ENCODE peak calls at places on chromosomes 11 and 22, in ten cellular contexts. One of them, this sample, is unnamed.

GRCh38 chr11:109015283-109015682 is 350.4 kb downstream of the DDX10 start:
- DNase-seq in hepatocyte: no peak
- DNase-seq in heart right ventricle: no peak
- DNase-seq in aorta: no peak
- DNase-seq in psoas muscle: no peak
- DNase-seq in CD4-positive, alpha-beta memory T cell: no peak
- DNase-seq in PC-3: peak
- DNase-seq in thoracic aorta: no peak
- DNase-seq in fibroblast of the aortic adventitia: peak
- DNase-seq in lower leg skin: no peak
- DNase-seq in this sample: peak

GRCh38 chr22:38953577-38954413 is 3.6 kb upstream of the APOBEC3A start:
- DNase-seq in hepatocyte: peak
- DNase-seq in heart right ventricle: no peak
- DNase-seq in aorta: no peak
- DNase-seq in psoas muscle: no peak
- DNase-seq in CD4-positive, alpha-beta memory T cell: peak
- DNase-seq in PC-3: peak
- DNase-seq in thoracic aorta: no peak
- DNase-seq in fibroblast of the aortic adventitia: no peak
- DNase-seq in lower leg skin: no peak
- DNase-seq in this sample: no peak

GRCh38 chr22:22840778-22841177 is 46.8 kb upstream of the IGLL5 start:
- DNase-seq in hepatocyte: no peak
- DNase-seq in heart right ventricle: no peak
- DNase-seq in aorta: no peak
- DNase-seq in psoas muscle: no peak
- DNase-seq in CD4-positive, alpha-beta memory T cell: no peak
- DNase-seq in PC-3: no peak
- DNase-seq in thoracic aorta: no peak
- DNase-seq in fibroblast of the aortic adventitia: no peak
- DNase-seq in lower leg skin: no peak
- DNase-seq in this sample: no peak

GRCh38 chr22:45329536-45329936 is 19.8 kb downstream of the FAM118A start:
- DNase-seq in hepatocyte: no peak
- DNase-seq in heart right ventricle: peak
- DNase-seq in aorta: no peak
- DNase-seq in psoas muscle: peak
- DNase-seq in CD4-positive, alpha-beta memory T cell: no peak
- DNase-seq in PC-3: no peak
- DNase-seq in thoracic aorta: no peak
- DNase-seq in fibroblast of the aortic adventitia: no peak
- DNase-seq in lower leg skin: no peak
- DNase-seq in this sample: no peak

GRCh38 chr11:33567004-33567403 is 133.6 kb downstream of the C11orf91 start:
- DNase-seq in hepatocyte: no peak
- DNase-seq in heart right ventricle: no peak
- DNase-seq in aorta: no peak
- DNase-seq in psoas muscle: no peak
- DNase-seq in CD4-positive, alpha-beta memory T cell: no peak
- DNase-seq in PC-3: no peak
- DNase-seq in thoracic aorta: no peak
- DNase-seq in fibroblast of the aortic adventitia: no peak
- DNase-seq in lower leg skin: no peak
- DNase-seq in this sample: no peak

GRCh38 chr11:131186629-131187075 is 183.8 kb upstream of the NTM start:
- DNase-seq in hepatocyte: no peak
- DNase-seq in heart right ventricle: no peak
- DNase-seq in aorta: no peak
- DNase-seq in psoas muscle: no peak
- DNase-seq in CD4-positive, alpha-beta memory T cell: no peak
- DNase-seq in PC-3: no peak
- DNase-seq in thoracic aorta: no peak
- DNase-seq in fibroblast of the aortic adventitia: no peak
- DNase-seq in lower leg skin: no peak
- DNase-seq in this sample: no peak

GRCh38 chr22:29661355-29661754 is 57.9 kb downstream of the NF2 start:
- DNase-seq in hepatocyte: no peak
- DNase-seq in heart right ventricle: no peak
- DNase-seq in aorta: no peak
- DNase-seq in psoas muscle: no peak
- DNase-seq in CD4-positive, alpha-beta memory T cell: no peak
- DNase-seq in PC-3: no peak
- DNase-seq in thoracic aorta: no peak
- DNase-seq in fibroblast of the aortic adventitia: peak
- DNase-seq in lower leg skin: peak
- DNase-seq in this sample: peak

GRCh38 chr22:49736538-49736937 is 91.1 kb downstream of the BRD1 start:
- DNase-seq in hepatocyte: no peak
- DNase-seq in heart right ventricle: no peak
- DNase-seq in aorta: peak
- DNase-seq in psoas muscle: no peak
- DNase-seq in CD4-positive, alpha-beta memory T cell: no peak
- DNase-seq in PC-3: no peak
- DNase-seq in thoracic aorta: no peak
- DNase-seq in fibroblast of the aortic adventitia: no peak
- DNase-seq in lower leg skin: no peak
- DNase-seq in this sample: no peak

GRCh38 chr22:39526736-39527171 is 5.8 kb downstream of the RPS19BP1 start:
- DNase-seq in hepatocyte: no peak
- DNase-seq in heart right ventricle: no peak
- DNase-seq in aorta: no peak
- DNase-seq in psoas muscle: no peak
- DNase-seq in CD4-positive, alpha-beta memory T cell: no peak
- DNase-seq in PC-3: no peak
- DNase-seq in thoracic aorta: no peak
- DNase-seq in fibroblast of the aortic adventitia: no peak
- DNase-seq in lower leg skin: no peak
- DNase-seq in this sample: no peak

GRCh38 chr11:134288486-134288885 is 12.3 kb downstream of the GLB1L3 start:
- DNase-seq in hepatocyte: no peak
- DNase-seq in heart right ventricle: no peak
- DNase-seq in aorta: no peak
- DNase-seq in psoas muscle: no peak
- DNase-seq in CD4-positive, alpha-beta memory T cell: no peak
- DNase-seq in PC-3: no peak
- DNase-seq in thoracic aorta: no peak
- DNase-seq in fibroblast of the aortic adventitia: no peak
- DNase-seq in lower leg skin: no peak
- DNase-seq in this sample: no peak

GRCh38 chr11:94737171-94737611 is 31.0 kb upstream of the AMOTL1 start:
- DNase-seq in hepatocyte: no peak
- DNase-seq in heart right ventricle: no peak
- DNase-seq in aorta: no peak
- DNase-seq in psoas muscle: no peak
- DNase-seq in CD4-positive, alpha-beta memory T cell: no peak
- DNase-seq in PC-3: peak
- DNase-seq in thoracic aorta: no peak
- DNase-seq in fibroblast of the aortic adventitia: peak
- DNase-seq in lower leg skin: no peak
- DNase-seq in this sample: no peak

GRCh38 chr11:71979094-71979493 is 19.6 kb upstream of the IL18BP start:
- DNase-seq in hepatocyte: no peak
- DNase-seq in heart right ventricle: no peak
- DNase-seq in aorta: no peak
- DNase-seq in psoas muscle: no peak
- DNase-seq in CD4-positive, alpha-beta memory T cell: no peak
- DNase-seq in PC-3: no peak
- DNase-seq in thoracic aorta: no peak
- DNase-seq in fibroblast of the aortic adventitia: no peak
- DNase-seq in lower leg skin: no peak
- DNase-seq in this sample: no peak

GRCh38 chr11:64801591-64802369 is 1.2 kb downstream of the MAP4K2 start:
- DNase-seq in hepatocyte: no peak
- DNase-seq in heart right ventricle: no peak
- DNase-seq in aorta: no peak
- DNase-seq in psoas muscle: no peak
- DNase-seq in CD4-positive, alpha-beta memory T cell: peak
- DNase-seq in PC-3: no peak
- DNase-seq in thoracic aorta: no peak
- DNase-seq in fibroblast of the aortic adventitia: no peak
- DNase-seq in lower leg skin: no peak
- DNase-seq in this sample: no peak

GRCh38 chr11:100929377-100929776 is 200.2 kb downstream of the PGR start:
- DNase-seq in hepatocyte: no peak
- DNase-seq in heart right ventricle: no peak
- DNase-seq in aorta: no peak
- DNase-seq in psoas muscle: no peak
- DNase-seq in CD4-positive, alpha-beta memory T cell: no peak
- DNase-seq in PC-3: peak
- DNase-seq in thoracic aorta: no peak
- DNase-seq in fibroblast of the aortic adventitia: peak
- DNase-seq in lower leg skin: no peak
- DNase-seq in this sample: no peak
- H3K4me3 ChIP-seq in hepatocyte: no peak
- H3K4me3 ChIP-seq in heart right ventricle: no peak
- H3K4me3 ChIP-seq in aorta: no peak
- H3K4me3 ChIP-seq in psoas muscle: no peak
- H3K4me3 ChIP-seq in CD4-positive, alpha-beta memory T cell: no peak
- H3K4me3 ChIP-seq in PC-3: no peak
- H3K4me3 ChIP-seq in thoracic aorta: no peak
- H3K4me3 ChIP-seq in fibroblast of the aortic adventitia: no peak
- H3K4me3 ChIP-seq in lower leg skin: no peak
- H3K4me3 ChIP-seq in this sample: no peak

DNA sequence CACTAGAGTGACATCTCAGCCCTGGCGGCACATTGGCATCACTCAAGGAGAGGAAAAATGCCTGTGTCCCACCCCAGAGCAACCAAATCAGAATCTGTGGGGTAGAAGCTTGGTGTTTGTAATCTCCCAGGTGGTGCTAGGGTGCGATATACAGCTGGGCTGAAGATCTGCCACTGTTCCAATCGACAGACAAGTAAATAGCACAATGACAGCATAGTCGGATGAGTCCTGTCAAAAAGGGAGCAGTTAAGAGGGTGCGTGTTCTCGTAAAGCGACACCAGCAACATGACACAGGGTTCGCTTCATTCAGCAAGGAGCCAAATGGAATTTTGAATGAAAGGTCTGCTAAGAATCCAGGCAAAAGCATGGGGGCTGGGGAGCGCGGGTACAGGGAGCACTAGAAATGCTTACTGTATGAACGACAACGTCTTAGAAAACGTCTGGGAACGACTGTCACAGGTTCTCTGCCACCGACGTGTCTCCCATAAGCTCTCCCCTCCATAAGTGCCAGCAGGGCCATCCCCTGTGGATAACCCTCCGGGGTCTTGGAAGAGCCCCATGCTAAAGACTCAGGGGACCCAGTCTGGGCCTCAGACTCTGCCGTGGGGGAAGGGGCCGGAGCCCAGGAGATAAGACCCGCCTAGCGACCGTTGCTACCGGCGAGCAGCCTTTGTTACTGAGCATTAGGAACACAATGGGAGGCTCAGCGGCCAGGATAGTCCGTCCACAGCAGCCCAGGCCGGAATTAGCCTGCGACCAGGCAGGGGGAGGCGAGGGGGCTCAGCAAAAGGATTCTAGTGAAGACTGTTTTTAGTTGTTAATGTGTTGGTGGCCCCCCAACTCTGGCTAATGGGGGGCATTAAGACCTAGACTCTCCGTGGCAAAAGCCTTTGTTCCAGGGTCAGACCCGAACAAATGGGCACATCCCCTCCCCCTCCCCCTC is 20.8 kb downstream of the ADA2 start:
- DNase-seq in hepatocyte: peak
- DNase-seq in heart right ventricle: peak
- DNase-seq in aorta: no peak
- DNase-seq in psoas muscle: peak
- DNase-seq in CD4-positive, alpha-beta memory T cell: no peak
- DNase-seq in PC-3: no peak
- DNase-seq in thoracic aorta: no peak
- DNase-seq in fibroblast of the aortic adventitia: peak
- DNase-seq in lower leg skin: no peak
- DNase-seq in this sample: no peak
- H3K4me3 ChIP-seq in hepatocyte: peak
- H3K4me3 ChIP-seq in heart right ventricle: peak
- H3K4me3 ChIP-seq in aorta: no peak
- H3K4me3 ChIP-seq in psoas muscle: peak
- H3K4me3 ChIP-seq in CD4-positive, alpha-beta memory T cell: no peak
- H3K4me3 ChIP-seq in PC-3: peak
- H3K4me3 ChIP-seq in thoracic aorta: peak
- H3K4me3 ChIP-seq in fibroblast of the aortic adventitia: peak
- H3K4me3 ChIP-seq in lower leg skin: no peak
- H3K4me3 ChIP-seq in this sample: no peak

GRCh38 chr11:120241277-120241676 is 1.3 kb downstream of the POU2F3 start:
- DNase-seq in hepatocyte: no peak
- DNase-seq in heart right ventricle: no peak
- DNase-seq in aorta: peak
- DNase-seq in psoas muscle: no peak
- DNase-seq in CD4-positive, alpha-beta memory T cell: no peak
- DNase-seq in PC-3: no peak
- DNase-seq in thoracic aorta: no peak
- DNase-seq in fibroblast of the aortic adventitia: no peak
- DNase-seq in lower leg skin: peak
- DNase-seq in this sample: no peak

GRCh38 chr11:120238968-120239620 is 846 bp upstream of the POU2F3 start:
- DNase-seq in hepatocyte: no peak
- DNase-seq in heart right ventricle: no peak
- DNase-seq in aorta: peak
- DNase-seq in psoas muscle: no peak
- DNase-seq in CD4-positive, alpha-beta memory T cell: no peak
- DNase-seq in PC-3: no peak
- DNase-seq in thoracic aorta: no peak
- DNase-seq in fibroblast of the aortic adventitia: no peak
- DNase-seq in lower leg skin: no peak
- DNase-seq in this sample: no peak

GRCh38 chr11:120239713-120240640 is at the start of gene POU2F3:
- DNase-seq in hepatocyte: peak
- DNase-seq in heart right ventricle: no peak
- DNase-seq in aorta: peak
- DNase-seq in psoas muscle: no peak
- DNase-seq in CD4-positive, alpha-beta memory T cell: no peak
- DNase-seq in PC-3: no peak
- DNase-seq in thoracic aorta: no peak
- DNase-seq in fibroblast of the aortic adventitia: no peak
- DNase-seq in lower leg skin: no peak
- DNase-seq in this sample: no peak

GRCh38 chr11:120243221-120243620 is 3.3 kb downstream of the POU2F3 start:
- DNase-seq in hepatocyte: no peak
- DNase-seq in heart right ventricle: no peak
- DNase-seq in aorta: no peak
- DNase-seq in psoas muscle: no peak
- DNase-seq in CD4-positive, alpha-beta memory T cell: no peak
- DNase-seq in PC-3: no peak
- DNase-seq in thoracic aorta: no peak
- DNase-seq in fibroblast of the aortic adventitia: no peak
- DNase-seq in lower leg skin: no peak
- DNase-seq in this sample: no peak

GRCh38 chr11:120240866-120241265 is 926 bp downstream of the POU2F3 start:
- DNase-seq in hepatocyte: no peak
- DNase-seq in heart right ventricle: no peak
- DNase-seq in aorta: peak
- DNase-seq in psoas muscle: no peak
- DNase-seq in CD4-positive, alpha-beta memory T cell: no peak
- DNase-seq in PC-3: no peak
- DNase-seq in thoracic aorta: no peak
- DNase-seq in fibroblast of the aortic adventitia: no peak
- DNase-seq in lower leg skin: no peak
- DNase-seq in this sample: no peak
- H3K4me3 ChIP-seq in hepatocyte: no peak
- H3K4me3 ChIP-seq in heart right ventricle: no peak
- H3K4me3 ChIP-seq in aorta: no peak
- H3K4me3 ChIP-seq in psoas muscle: no peak
- H3K4me3 ChIP-seq in CD4-positive, alpha-beta memory T cell: no peak
- H3K4me3 ChIP-seq in PC-3: no peak
- H3K4me3 ChIP-seq in thoracic aorta: no peak
- H3K4me3 ChIP-seq in fibroblast of the aortic adventitia: no peak
- H3K4me3 ChIP-seq in lower leg skin: no peak
- H3K4me3 ChIP-seq in this sample: no peak

GRCh38 chr22:30919973-30920372 is 48.6 kb downstream of the MORC2 start:
- DNase-seq in hepatocyte: no peak
- DNase-seq in heart right ventricle: no peak
- DNase-seq in aorta: no peak
- DNase-seq in psoas muscle: no peak
- DNase-seq in CD4-positive, alpha-beta memory T cell: no peak
- DNase-seq in PC-3: no peak
- DNase-seq in thoracic aorta: no peak
- DNase-seq in fibroblast of the aortic adventitia: no peak
- DNase-seq in lower leg skin: no peak
- DNase-seq in this sample: no peak
- H3K4me3 ChIP-seq in hepatocyte: no peak
- H3K4me3 ChIP-seq in heart right ventricle: no peak
- H3K4me3 ChIP-seq in aorta: no peak
- H3K4me3 ChIP-seq in psoas muscle: no peak
- H3K4me3 ChIP-seq in CD4-positive, alpha-beta memory T cell: no peak
- H3K4me3 ChIP-seq in PC-3: no peak
- H3K4me3 ChIP-seq in thoracic aorta: peak
- H3K4me3 ChIP-seq in fibroblast of the aortic adventitia: no peak
- H3K4me3 ChIP-seq in lower leg skin: no peak
- H3K4me3 ChIP-seq in this sample: no peak